ENCODE peak calls at places on chromosomes 13 and 19, in five cellular contexts. One of them, this sample, is unnamed.

GRCh38 chr13:105346141-105346766 is 1189.2 kb downstream of the EFNB2 start:
- DNase-seq in left ventricle myocardium inferior: no peak
- DNase-seq in NCI-H1105: no peak
- DNase-seq in lung microvascular endothelial cell: no peak
- DNase-seq in choroid plexus epithelial cell: peak
- DNase-seq in this sample: no peak

GRCh38 chr19:12913871-12914690 is 5.0 kb downstream of the SYCE2 start:
- DNase-seq in lung microvascular endothelial cell: no peak
- DNase-seq in choroid plexus epithelial cell: peak
- DNase-seq in left ventricle myocardium inferior: no peak
- DNase-seq in NCI-H1105: no peak
- DNase-seq in this sample: no peak

GRCh38 chr13:24784319-24784718 is 20.4 kb downstream of the RNF17 start:
- DNase-seq in left ventricle myocardium inferior: no peak
- DNase-seq in choroid plexus epithelial cell: no peak
- DNase-seq in NCI-H1105: no peak
- DNase-seq in lung microvascular endothelial cell: no peak
- DNase-seq in this sample: no peak

GRCh38 chr19:18399008-18399407 is 1.6 kb upstream of the LRRC25 start:
- DNase-seq in left ventricle myocardium inferior: no peak
- DNase-seq in NCI-H1105: no peak
- DNase-seq in choroid plexus epithelial cell: peak
- DNase-seq in lung microvascular endothelial cell: no peak
- DNase-seq in this sample: no peak

GRCh38 chr19:2495130-2495641 is 19.3 kb downstream of the GADD45B start:
- DNase-seq in left ventricle myocardium inferior: peak
- DNase-seq in NCI-H1105: peak
- DNase-seq in choroid plexus epithelial cell: peak
- DNase-seq in lung microvascular endothelial cell: peak
- DNase-seq in this sample: peak

GRCh38 chr19:9791552-9792181 is 23.1 kb upstream of the ZNF846 start:
- DNase-seq in choroid plexus epithelial cell: peak
- DNase-seq in NCI-H1105: peak
- DNase-seq in lung microvascular endothelial cell: peak
- DNase-seq in left ventricle myocardium inferior: peak
- DNase-seq in this sample: peak

GRCh38 chr13:42378383-42378780 is 106.4 kb downstream of the AKAP11 start:
- DNase-seq in choroid plexus epithelial cell: no peak
- DNase-seq in left ventricle myocardium inferior: no peak
- DNase-seq in lung microvascular endothelial cell: no peak
- DNase-seq in NCI-H1105: no peak
- DNase-seq in this sample: no peak

GRCh38 chr13:50730496-50731171 is 112.9 kb downstream of the DLEU7 start:
- DNase-seq in NCI-H1105: no peak
- DNase-seq in left ventricle myocardium inferior: no peak
- DNase-seq in choroid plexus epithelial cell: no peak
- DNase-seq in lung microvascular endothelial cell: peak
- DNase-seq in this sample: no peak

GRCh38 chr19:46240693-46241092 is 11.2 kb downstream of the IGFL1 start:
- DNase-seq in choroid plexus epithelial cell: no peak
- DNase-seq in lung microvascular endothelial cell: no peak
- DNase-seq in NCI-H1105: no peak
- DNase-seq in left ventricle myocardium inferior: no peak
- DNase-seq in this sample: no peak

GRCh38 chr13:51959773-51960172 is 51.5 kb downstream of the ATP7B start:
- DNase-seq in choroid plexus epithelial cell: no peak
- DNase-seq in NCI-H1105: no peak
- DNase-seq in lung microvascular endothelial cell: no peak
- DNase-seq in left ventricle myocardium inferior: no peak
- DNase-seq in this sample: no peak

GRCh38 chr19:28497137-28497536 is 715.8 kb downstream of the UQCRFS1 start:
- DNase-seq in lung microvascular endothelial cell: peak
- DNase-seq in choroid plexus epithelial cell: peak
- DNase-seq in left ventricle myocardium inferior: no peak
- DNase-seq in NCI-H1105: no peak
- DNase-seq in this sample: no peak

GRCh38 chr19:43464089-43464775 is 1.2 kb downstream of the LYPD3 start:
- DNase-seq in lung microvascular endothelial cell: no peak
- DNase-seq in left ventricle myocardium inferior: peak
- DNase-seq in NCI-H1105: peak
- DNase-seq in choroid plexus epithelial cell: no peak
- DNase-seq in this sample: peak

GRCh38 chr13:29702912-29703351 is 107.4 kb upstream of the SLC7A1 start:
- DNase-seq in NCI-H1105: no peak
- DNase-seq in choroid plexus epithelial cell: peak
- DNase-seq in lung microvascular endothelial cell: peak
- DNase-seq in left ventricle myocardium inferior: peak
- DNase-seq in this sample: peak

GRCh38 chr13:30618186-30618937 is 642 bp downstream of the USPL1 start:
- DNase-seq in NCI-H1105: no peak
- DNase-seq in choroid plexus epithelial cell: peak
- DNase-seq in left ventricle myocardium inferior: no peak
- DNase-seq in lung microvascular endothelial cell: peak
- DNase-seq in this sample: no peak

GRCh38 chr19:17419154-17419490 is 725 bp upstream of the MVB12A start:
- DNase-seq in left ventricle myocardium inferior: no peak
- DNase-seq in lung microvascular endothelial cell: no peak
- DNase-seq in choroid plexus epithelial cell: no peak
- DNase-seq in NCI-H1105: no peak
- DNase-seq in this sample: no peak

This sample was measured in sciatic nerve.